ENCODE peak calls at places on chromosomes 4 and X, in six cellular contexts. R, M, U, L, C and Q are unnamed samples.

GRCh38 chrX:8820910-8821527 is 19.8 kb upstream of the FAM9A start:
- DNase-seq in R (no peak), M (no peak), U (no peak), L (peak; percentile 28), C (peak; percentile 11), Q (no peak)

GRCh38 chrX:127943570-127943969 is 108.6 kb downstream of the ACTRT1 start:
- DNase-seq in R (no peak), M (no peak), U (no peak), L (no peak), C (no peak), Q (no peak)

GRCh38 chr4:81042578-81043365 is 12.3 kb downstream of the BMP3 start:
- DNase-seq in R (no peak), M (no peak), U (no peak), L (no peak), C (no peak), Q (no peak)

GRCh38 chr4:176622251-176622968 is 170.3 kb downstream of the VEGFC start:
- DNase-seq in R (no peak), M (no peak), U (no peak), L (peak; percentile 12), C (no peak), Q (no peak)

GRCh38 chrX:1750267-1750666 is 135.4 kb downstream of the ASMT start:
- DNase-seq in R (no peak), M (no peak), U (no peak), L (peak; percentile 16), C (no peak), Q (no peak)

GRCh38 chrX:38142598-38142997 is 78.1 kb downstream of the SRPX start:
- DNase-seq in R (no peak), M (no peak), U (no peak), L (no peak), C (no peak), Q (peak; percentile 17)

GRCh38 chrX:2583194-2584162 is 82.7 kb upstream of the DHRSX start:
- DNase-seq in R (no peak), M (no peak), U (no peak), L (no peak), C (no peak), Q (peak; percentile 75)

GRCh38 chrX:7801706-7802105 is 41.3 kb upstream of the VCX start:
- DNase-seq in R (no peak), M (no peak), U (no peak), L (no peak), C (no peak), Q (no peak)

GRCh38 chr4:42519803-42520417 is 122.6 kb downstream of the SHISA3 start:
- DNase-seq in R (no peak), M (no peak), U (peak; percentile 53), L (peak; percentile 39), C (peak; percentile 49), Q (no peak)

GRCh38 chr4:156685308-156685707 is 286.3 kb downstream of the PDGFC start:
- DNase-seq in R (no peak), M (no peak), U (no peak), L (no peak), C (no peak), Q (no peak)

GRCh38 chr4:81465668-81466357 is 5.9 kb downstream of the RASGEF1B start:
- DNase-seq in R (no peak), M (no peak), U (peak; percentile 87), L (no peak), C (no peak), Q (no peak)

GRCh38 chrX:38929966-38930421 is 128.7 kb downstream of the MID1IP1 start:
- DNase-seq in R (no peak), M (no peak), U (no peak), L (peak; percentile 12), C (no peak), Q (peak; percentile 16)

GRCh38 chr4:108743021-108743420 is 19.8 kb downstream of the ETNPPL start:
- DNase-seq in R (no peak), M (no peak), U (no peak), L (no peak), C (peak; percentile 22), Q (no peak)

GRCh38 chrX:110384490-110384889 is 25.8 kb downstream of the RTL9 start:
- DNase-seq in R (no peak), M (no peak), U (no peak), L (peak; percentile 33), C (no peak), Q (no peak)

GRCh38 chrX:39475372-39475771 is 622.4 kb downstream of the BCOR start:
- DNase-seq in R (no peak), M (no peak), U (no peak), L (no peak), C (no peak), Q (no peak)

GRCh38 chrX:41332408-41332987 is 1.5 kb upstream of the DDX3X start:
- DNase-seq in R (peak; percentile 4), M (no peak), U (peak; percentile 41), L (no peak), C (peak; percentile 11), Q (peak; percentile 92)

GRCh38 chrX:24131476-24131875 is 18.1 kb upstream of the ZFX start:
- DNase-seq in R (no peak), M (no peak), U (no peak), L (no peak), C (no peak), Q (no peak)

GRCh38 chr4:144384428-144384827 is 243.9 kb upstream of the GYPA start:
- DNase-seq in R (no peak), M (no peak), U (no peak), L (no peak), C (no peak), Q (no peak)

GRCh38 chr4:98476891-98477290 is 181.5 kb downstream of the TSPAN5 start:
- DNase-seq in R (no peak), M (no peak), U (no peak), L (no peak), C (no peak), Q (no peak)

GRCh38 chr4:73092868-73093267 is 23.4 kb upstream of the COX18 start:
- DNase-seq in R (no peak), M (no peak), U (no peak), L (no peak), C (no peak), Q (no peak)